ENCODE peak calls at places on chromosomes 7 and 10, in six cellular contexts. T is adrenal gland; Z is CD8-positive, alpha-beta memory T cell; S is heart left ventricle; G is tibial artery; N is astrocyte. K is an unnamed sample.
A peak's percentile ranks its signal among the peaks of the same experiment; 100 is the strongest.

GRCh38 chr7:133436014-133436428 is 183.1 kb downstream of the EXOC4 start:
- DNase-seq in G (no peak), Z (no peak), S (no peak), T (peak; percentile 37), N (peak; percentile 66), K (no peak)

GRCh38 chr10:123502983-123503382 is 163.2 kb upstream of the GPR26 start:
- DNase-seq in N (no peak), S (no peak), Z (no peak), G (no peak), T (no peak), K (no peak)

GRCh38 chr10:70299876-70300275 is 16.1 kb upstream of the NPFFR1 start:
- DNase-seq in N (no peak), T (no peak), G (peak; percentile 59), S (no peak), Z (no peak), K (no peak)

GRCh38 chr7:125876436-125876835 is 946.8 kb upstream of the POT1 start:
- DNase-seq in G (no peak), T (no peak), S (no peak), N (no peak), Z (no peak), K (no peak)

GRCh38 chr10:49279015-49279880 is 19.7 kb upstream of the C10orf71 start:
- DNase-seq in Z (no peak), G (no peak), S (peak; percentile 3), T (no peak), N (no peak), K (no peak)

GRCh38 chr7:100546129-100546867 is 7.3 kb downstream of the AGFG2 start:
- DNase-seq in N (no peak), S (no peak), Z (peak; percentile 72), T (no peak), G (no peak), K (no peak)

GRCh38 chr10:99654791-99655190 is 4.5 kb upstream of the ENTPD7 start:
- DNase-seq in G (no peak), N (no peak), S (no peak), T (no peak), Z (no peak), K (no peak)

GRCh38 chr10:99520804-99521473 is 11.8 kb upstream of the NKX2-3 start:
- DNase-seq in G (no peak), Z (no peak), S (no peak), T (no peak), N (no peak), K (no peak)

GRCh38 chr10:98536551-98536950 is 89.8 kb upstream of the HPS1 start:
- DNase-seq in Z (no peak), S (no peak), G (no peak), N (no peak), T (no peak), K (no peak)

GRCh38 chr7:98222533-98223195 is 11.4 kb downstream of the BHLHA15 start:
- DNase-seq in G (no peak), Z (no peak), N (no peak), S (peak; percentile 6), T (no peak), K (no peak)

GRCh38 chr7:2555121-2556052 is at the start of gene BRAT1:
- DNase-seq in Z (peak; percentile 90), S (peak; percentile 98), T (peak; percentile 98), N (peak; percentile 82), G (peak; percentile 98), K (peak; percentile 99)

GRCh38 chr10:125156739-125157472 is 3.5 kb downstream of the CTBP2 start:
- DNase-seq in S (no peak), G (peak; percentile 35), Z (no peak), T (no peak), N (no peak), K (no peak)

DNA sequence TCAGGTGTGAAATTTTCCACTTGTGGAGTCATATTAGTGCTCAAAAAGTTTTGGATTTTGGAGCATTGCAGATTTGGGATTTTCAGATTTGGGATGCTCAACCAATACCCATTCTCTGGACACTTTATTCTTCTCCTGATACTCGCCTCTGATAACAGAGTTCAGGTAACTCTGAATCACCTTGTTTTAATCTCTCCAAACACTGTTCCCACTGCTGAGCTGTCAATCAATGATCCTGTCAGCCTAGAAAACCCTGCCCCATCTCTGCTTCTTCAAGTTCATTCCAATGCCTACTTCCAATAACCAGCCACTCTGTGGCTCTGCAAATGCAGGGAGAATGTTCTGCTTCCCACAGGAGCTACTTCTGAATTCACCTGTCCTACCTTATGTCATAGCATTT is 21.8 kb downstream of the SGMS1 start:
- DNase-seq in N (no peak), T (no peak), S (no peak), Z (no peak), G (no peak), K (no peak)
- H3K4me1 ChIP-seq in N (peaks cover 40% of the 10 kb centered on the region), T (peaks cover 70% of the 10 kb centered on the region), S (peaks cover 20% of the 10 kb centered on the region), Z (peaks cover 57% of the 10 kb centered on the region), G (no peaks in the 10 kb centered on the region), K (peaks cover 23% of the 10 kb centered on the region)

DNA sequence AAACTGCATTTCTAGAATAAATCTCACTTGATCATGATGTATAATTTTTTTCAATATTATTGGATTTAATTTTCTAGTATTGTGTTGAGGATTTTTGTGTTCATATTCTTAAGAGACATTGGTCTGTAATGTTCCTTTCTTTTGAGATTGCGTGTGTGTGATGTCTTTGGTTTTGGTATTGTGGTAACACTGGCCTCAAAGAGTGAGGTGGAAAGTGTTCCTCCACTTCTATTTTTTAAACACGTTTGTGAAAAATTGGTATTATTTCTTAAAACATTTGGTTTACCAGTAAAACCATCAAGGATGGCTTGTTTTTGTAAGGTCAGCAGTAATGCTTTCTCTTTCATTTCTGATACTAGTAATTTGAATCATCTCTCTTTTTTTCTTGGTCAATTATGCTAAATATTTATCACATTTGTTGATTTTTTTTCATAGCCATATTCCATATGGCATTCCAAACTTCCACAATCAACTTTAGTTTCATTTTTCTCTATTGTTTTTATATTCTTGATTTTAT is 290.2 kb upstream of the CDC14C start:
- DNase-seq in S (no peak), N (no peak), G (no peak), T (no peak), Z (no peak), K (no peak)
- H3K4me3 ChIP-seq in S (no peak overlapping the region), N (no peak overlapping the region), G (no peak overlapping the region), T (no peak overlapping the region), Z (no peak overlapping the region), K (no peak overlapping the region)

GRCh38 chr7:1545417-1546246 is 10.4 kb downstream of the TMEM184A start:
- DNase-seq in Z (no peak), N (no peak), G (peak; percentile 69), S (no peak), T (no peak), K (peak; percentile 55)
- H3K4me1 ChIP-seq in Z (no peaks in the 10 kb centered on the region), N (no peaks in the 10 kb centered on the region), G (no peaks in the 10 kb centered on the region), S (no peaks in the 10 kb centered on the region), T (no peaks in the 10 kb centered on the region), K (no peaks in the 10 kb centered on the region)

GRCh38 chr7:142603870-142604448 is 145.3 kb upstream of the PRSS1 start:
- DNase-seq in T (peak; percentile 45), Z (peak; percentile 40), N (peak; percentile 33), S (no peak), G (no peak), K (peak; percentile 69)
- H3K4me3 ChIP-seq in T (no peak overlapping the region), Z (no peak overlapping the region), N (peak overlapping the region; percentile 37), S (no peak overlapping the region), G (no peak overlapping the region), K (no peak overlapping the region)

GRCh38 chr10:80471009-80471408 is 16.9 kb downstream of the TSPAN14 start:
- DNase-seq in T (no peak), S (no peak), N (no peak), G (no peak), Z (no peak), K (no peak)
- H3K4me1 ChIP-seq in T (peaks cover 52% of the 10 kb centered on the region), S (peaks cover 52% of the 10 kb centered on the region), N (peaks cover 41% of the 10 kb centered on the region), G (no peaks in the 10 kb centered on the region), Z (peaks cover 92% of the 10 kb centered on the region), K (peaks cover 60% of the 10 kb centered on the region)

GRCh38 chr7:143012001-143012400 is 14.9 kb downstream of the OR9A2 start:
- DNase-seq in Z (no peak), S (no peak), G (no peak), N (no peak), T (no peak), K (no peak)
- H3K4me3 ChIP-seq in Z (no peak overlapping the region), S (no peak overlapping the region), G (no peak overlapping the region), N (no peak overlapping the region), T (no peak overlapping the region), K (no peak overlapping the region)

DNA sequence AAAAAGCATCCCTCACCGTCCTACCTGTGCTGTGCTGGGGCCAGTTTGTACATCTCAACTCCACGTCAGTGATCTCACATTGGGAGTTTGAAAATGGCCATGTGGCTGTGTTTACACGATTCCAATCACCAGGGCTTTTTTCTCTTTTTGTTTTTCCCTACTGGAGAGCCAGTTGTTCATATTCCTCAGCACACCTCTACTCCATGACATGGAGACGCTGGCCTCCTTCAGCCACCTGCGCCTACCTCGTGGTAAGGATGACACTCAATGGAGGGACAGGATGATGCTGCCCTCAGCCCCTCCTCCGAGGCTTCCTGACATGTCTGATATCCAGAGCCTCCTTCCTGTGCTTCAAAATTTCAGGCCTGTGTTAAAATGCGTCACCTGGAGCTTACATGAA is 10.3 kb downstream of the CLRN3 start:
- DNase-seq in T (no peak), N (no peak), S (no peak), Z (no peak), G (no peak), K (no peak)
- H3K4me1 ChIP-seq in T (peaks cover 6% of the 10 kb centered on the region), N (no peaks in the 10 kb centered on the region), S (no peaks in the 10 kb centered on the region), Z (no peaks in the 10 kb centered on the region), G (no peaks in the 10 kb centered on the region), K (peaks cover 52% of the 10 kb centered on the region)

DNA sequence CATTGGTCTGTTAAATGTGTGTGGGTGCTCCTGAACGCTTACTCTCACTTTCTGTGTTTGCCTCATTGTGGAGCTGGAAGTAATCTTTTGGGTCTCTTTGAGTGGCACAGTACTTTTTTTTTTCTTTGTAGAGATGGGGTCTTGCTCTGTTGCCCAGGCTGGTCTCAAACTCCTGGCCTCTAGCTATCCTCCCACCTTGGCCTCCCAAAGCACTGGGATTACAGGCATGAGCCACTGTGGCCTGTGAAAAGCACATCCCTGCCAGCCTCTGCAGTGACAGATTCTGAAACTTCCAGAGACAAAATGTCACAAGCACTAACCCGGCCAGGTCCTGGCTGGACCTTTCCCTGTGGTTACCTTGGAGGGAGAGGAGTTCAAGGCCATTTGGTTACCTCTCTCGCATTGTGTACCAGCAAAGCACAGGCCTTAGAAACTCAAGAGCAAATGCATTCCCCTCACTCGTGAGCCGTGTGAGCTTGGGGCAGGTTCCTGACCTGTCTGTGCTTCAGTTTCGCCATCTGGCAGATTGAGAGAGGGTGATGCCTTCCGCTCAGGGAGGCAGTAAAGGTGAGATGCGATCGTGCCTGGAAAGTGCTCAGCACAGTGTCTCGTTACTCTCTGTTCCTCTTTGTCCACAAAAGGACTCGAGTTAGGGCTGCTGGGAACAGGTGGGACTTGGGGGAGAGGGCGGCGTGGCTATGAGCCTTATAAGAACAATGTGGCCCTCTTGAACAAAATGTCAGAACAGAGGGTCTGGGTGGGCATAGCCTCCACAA is 72.6 kb upstream of the SEPHS1 start:
- DNase-seq in G (no peak), N (no peak), T (no peak), Z (no peak), S (no peak), K (no peak)
- H3K4me3 ChIP-seq in G (no peak overlapping the region), N (no peak overlapping the region), T (no peak overlapping the region), Z (no peak overlapping the region), S (no peak overlapping the region), K (no peak overlapping the region)

K was measured in mucosa of descending colon.